ENCODE peak calls at places on chromosome 14, in five cellular contexts. One of them, this sample, is unnamed.

GRCh38 chr14:68975667-68976066 is 3.4 kb downstream of the ACTN1 start:
- DNase-seq in sigmoid colon: peak; percentile 89
- DNase-seq in ovary: no peak
- DNase-seq in CD4-positive, alpha-beta T cell: no peak
- DNase-seq in activated B cell treated with CpG ODN at 0.5 μM for 24 hours: no peak
- DNase-seq in this sample: no peak

GRCh38 chr14:95163666-95164065 is 6.3 kb upstream of the DICER1 start:
- DNase-seq in sigmoid colon: no peak
- DNase-seq in ovary: no peak
- DNase-seq in CD4-positive, alpha-beta T cell: no peak
- DNase-seq in activated B cell treated with CpG ODN at 0.5 μM for 24 hours: no peak
- DNase-seq in this sample: no peak

GRCh38 chr14:20560961-20561360 is at the start of gene RNASE9:
- DNase-seq in sigmoid colon: no peak
- DNase-seq in ovary: no peak
- DNase-seq in CD4-positive, alpha-beta T cell: no peak
- DNase-seq in activated B cell treated with CpG ODN at 0.5 μM for 24 hours: no peak
- DNase-seq in this sample: no peak

GRCh38 chr14:99415496-99416281 is 65.0 kb downstream of the SETD3 start:
- DNase-seq in sigmoid colon: no peak
- DNase-seq in ovary: peak; percentile 42
- DNase-seq in CD4-positive, alpha-beta T cell: peak; percentile 19
- DNase-seq in activated B cell treated with CpG ODN at 0.5 μM for 24 hours: no peak
- DNase-seq in this sample: no peak

GRCh38 chr14:68573126-68573525 is 219.7 kb downstream of the ZFP36L1 start:
- DNase-seq in sigmoid colon: peak; percentile 36
- DNase-seq in ovary: no peak
- DNase-seq in CD4-positive, alpha-beta T cell: no peak
- DNase-seq in activated B cell treated with CpG ODN at 0.5 μM for 24 hours: no peak
- DNase-seq in this sample: no peak

GRCh38 chr14:34324363-34324795 is 137.7 kb downstream of the SPTSSA start:
- DNase-seq in sigmoid colon: no peak
- DNase-seq in ovary: no peak
- DNase-seq in CD4-positive, alpha-beta T cell: no peak
- DNase-seq in activated B cell treated with CpG ODN at 0.5 μM for 24 hours: no peak
- DNase-seq in this sample: no peak

GRCh38 chr14:66405158-66405557 is 81.0 kb upstream of the CCDC196 start:
- DNase-seq in sigmoid colon: no peak
- DNase-seq in ovary: no peak
- DNase-seq in CD4-positive, alpha-beta T cell: no peak
- DNase-seq in activated B cell treated with CpG ODN at 0.5 μM for 24 hours: no peak
- DNase-seq in this sample: no peak

GRCh38 chr14:50036637-50037036 is 79.7 kb downstream of the VCPKMT start:
- DNase-seq in sigmoid colon: no peak
- DNase-seq in ovary: no peak
- DNase-seq in CD4-positive, alpha-beta T cell: no peak
- DNase-seq in activated B cell treated with CpG ODN at 0.5 μM for 24 hours: no peak
- DNase-seq in this sample: no peak

GRCh38 chr14:69432364-69432763 is 33.9 kb downstream of the SLC39A9 start:
- DNase-seq in sigmoid colon: no peak
- DNase-seq in ovary: no peak
- DNase-seq in CD4-positive, alpha-beta T cell: no peak
- DNase-seq in activated B cell treated with CpG ODN at 0.5 μM for 24 hours: no peak
- DNase-seq in this sample: no peak

GRCh38 chr14:21326972-21327371 is 47.1 kb downstream of the RPGRIP1 start:
- DNase-seq in sigmoid colon: no peak
- DNase-seq in ovary: no peak
- DNase-seq in CD4-positive, alpha-beta T cell: no peak
- DNase-seq in activated B cell treated with CpG ODN at 0.5 μM for 24 hours: no peak
- DNase-seq in this sample: no peak

GRCh38 chr14:94682061-94682516 is 69.9 kb downstream of the SERPINA3 start:
- DNase-seq in sigmoid colon: peak; percentile 36
- DNase-seq in ovary: no peak
- DNase-seq in CD4-positive, alpha-beta T cell: no peak
- DNase-seq in activated B cell treated with CpG ODN at 0.5 μM for 24 hours: no peak
- DNase-seq in this sample: no peak

GRCh38 chr14:58815046-58815701 is 177.4 kb downstream of the DACT1 start:
- DNase-seq in sigmoid colon: no peak
- DNase-seq in ovary: no peak
- DNase-seq in CD4-positive, alpha-beta T cell: no peak
- DNase-seq in activated B cell treated with CpG ODN at 0.5 μM for 24 hours: no peak
- DNase-seq in this sample: no peak

GRCh38 chr14:61503167-61503801 is 181.9 kb downstream of the PRKCH start:
- DNase-seq in sigmoid colon: no peak
- DNase-seq in ovary: no peak
- DNase-seq in CD4-positive, alpha-beta T cell: peak; percentile 37
- DNase-seq in activated B cell treated with CpG ODN at 0.5 μM for 24 hours: no peak
- DNase-seq in this sample: no peak

GRCh38 chr14:70924521-70924920 is 17.3 kb downstream of the PCNX1 start:
- DNase-seq in sigmoid colon: no peak
- DNase-seq in ovary: no peak
- DNase-seq in CD4-positive, alpha-beta T cell: no peak
- DNase-seq in activated B cell treated with CpG ODN at 0.5 μM for 24 hours: no peak
- DNase-seq in this sample: no peak

GRCh38 chr14:65261425-65261920 is 151.1 kb upstream of the FUT8 start:
- DNase-seq in sigmoid colon: no peak
- DNase-seq in ovary: no peak
- DNase-seq in CD4-positive, alpha-beta T cell: no peak
- DNase-seq in activated B cell treated with CpG ODN at 0.5 μM for 24 hours: no peak
- DNase-seq in this sample: no peak

GRCh38 chr14:23431486-23431885 is 4.0 kb downstream of the MYH7 start:
- DNase-seq in sigmoid colon: peak; percentile 13
- DNase-seq in ovary: no peak
- DNase-seq in CD4-positive, alpha-beta T cell: no peak
- DNase-seq in activated B cell treated with CpG ODN at 0.5 μM for 24 hours: no peak
- DNase-seq in this sample: no peak

GRCh38 chr14:94305620-94306019 is 12.6 kb upstream of the SERPINA10 start:
- DNase-seq in sigmoid colon: no peak
- DNase-seq in ovary: no peak
- DNase-seq in CD4-positive, alpha-beta T cell: no peak
- DNase-seq in activated B cell treated with CpG ODN at 0.5 μM for 24 hours: no peak
- DNase-seq in this sample: no peak

GRCh38 chr14:92770454-92770853 is 22.0 kb upstream of the LGMN start:
- DNase-seq in sigmoid colon: no peak
- DNase-seq in ovary: no peak
- DNase-seq in CD4-positive, alpha-beta T cell: no peak
- DNase-seq in activated B cell treated with CpG ODN at 0.5 μM for 24 hours: no peak
- DNase-seq in this sample: no peak

GRCh38 chr14:81991998-81992397 is 458.3 kb upstream of the SEL1L start:
- DNase-seq in sigmoid colon: no peak
- DNase-seq in ovary: no peak
- DNase-seq in CD4-positive, alpha-beta T cell: no peak
- DNase-seq in activated B cell treated with CpG ODN at 0.5 μM for 24 hours: no peak
- DNase-seq in this sample: no peak
- TF ChIP-seq CTCF in sigmoid colon: no peak
- TF ChIP-seq CTCF in ovary: no peak
- TF ChIP-seq CTCF in CD4-positive, alpha-beta T cell: no peak
- TF ChIP-seq CTCF in activated B cell treated with CpG ODN at 0.5 μM for 24 hours: no peak
- TF ChIP-seq CTCF in this sample: no peak

DNA sequence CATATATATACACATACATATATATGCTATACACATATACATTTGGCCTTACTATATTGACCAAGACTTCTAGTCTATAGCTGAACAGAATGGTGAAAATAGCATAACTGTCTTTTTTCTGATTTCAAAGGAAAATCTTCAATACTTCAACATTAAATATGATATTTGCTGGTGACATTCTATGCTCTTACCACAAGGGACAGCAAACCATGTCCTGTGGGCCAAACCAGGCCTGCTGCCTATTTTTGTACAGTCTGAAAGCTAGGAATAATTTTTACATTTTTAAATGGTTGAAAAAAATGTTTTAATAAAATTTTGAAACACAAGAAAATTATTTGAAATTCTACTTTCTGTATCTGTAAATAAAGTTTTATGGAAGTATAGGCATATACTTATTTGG is 63.6 kb downstream of the EML5 start:
- DNase-seq in sigmoid colon: no peak
- DNase-seq in ovary: no peak
- DNase-seq in CD4-positive, alpha-beta T cell: no peak
- DNase-seq in activated B cell treated with CpG ODN at 0.5 μM for 24 hours: no peak
- DNase-seq in this sample: no peak
- TF ChIP-seq CTCF in sigmoid colon: no peak
- TF ChIP-seq CTCF in ovary: no peak
- TF ChIP-seq CTCF in CD4-positive, alpha-beta T cell: no peak
- TF ChIP-seq CTCF in activated B cell treated with CpG ODN at 0.5 μM for 24 hours: no peak
- TF ChIP-seq CTCF in this sample: no peak

GRCh38 chr14:104135121-104135903 is 3.1 kb upstream of the KIF26A start:
- DNase-seq in sigmoid colon: no peak
- DNase-seq in ovary: no peak
- DNase-seq in CD4-positive, alpha-beta T cell: no peak
- DNase-seq in activated B cell treated with CpG ODN at 0.5 μM for 24 hours: no peak
- DNase-seq in this sample: no peak
- TF ChIP-seq CTCF in sigmoid colon: no peak
- TF ChIP-seq CTCF in ovary: no peak
- TF ChIP-seq CTCF in CD4-positive, alpha-beta T cell: no peak
- TF ChIP-seq CTCF in activated B cell treated with CpG ODN at 0.5 μM for 24 hours: no peak
- TF ChIP-seq CTCF in this sample: no peak

GRCh38 chr14:59882957-59883356 is 12.4 kb upstream of the RTN1 start:
- DNase-seq in sigmoid colon: no peak
- DNase-seq in ovary: no peak
- DNase-seq in CD4-positive, alpha-beta T cell: no peak
- DNase-seq in activated B cell treated with CpG ODN at 0.5 μM for 24 hours: no peak
- DNase-seq in this sample: no peak
- TF ChIP-seq CTCF in sigmoid colon: no peak
- TF ChIP-seq CTCF in ovary: no peak
- TF ChIP-seq CTCF in CD4-positive, alpha-beta T cell: no peak
- TF ChIP-seq CTCF in activated B cell treated with CpG ODN at 0.5 μM for 24 hours: no peak
- TF ChIP-seq CTCF in this sample: no peak

GRCh38 chr14:52018252-52018651 is 28.9 kb downstream of the RTRAF start:
- DNase-seq in sigmoid colon: no peak
- DNase-seq in ovary: no peak
- DNase-seq in CD4-positive, alpha-beta T cell: no peak
- DNase-seq in activated B cell treated with CpG ODN at 0.5 μM for 24 hours: no peak
- DNase-seq in this sample: no peak

GRCh38 chr14:52014601-52015267 is 25.4 kb downstream of the RTRAF start:
- DNase-seq in sigmoid colon: peak; percentile 55
- DNase-seq in ovary: no peak
- DNase-seq in CD4-positive, alpha-beta T cell: no peak
- DNase-seq in activated B cell treated with CpG ODN at 0.5 μM for 24 hours: no peak
- DNase-seq in this sample: no peak

GRCh38 chr14:52012635-52013034 is 23.3 kb downstream of the RTRAF start:
- DNase-seq in sigmoid colon: peak; percentile 86
- DNase-seq in ovary: peak; percentile 47
- DNase-seq in CD4-positive, alpha-beta T cell: no peak
- DNase-seq in activated B cell treated with CpG ODN at 0.5 μM for 24 hours: no peak
- DNase-seq in this sample: no peak

GRCh38 chr14:52013984-52014600 is 24.7 kb downstream of the RTRAF start:
- DNase-seq in sigmoid colon: no peak
- DNase-seq in ovary: no peak
- DNase-seq in CD4-positive, alpha-beta T cell: no peak
- DNase-seq in activated B cell treated with CpG ODN at 0.5 μM for 24 hours: no peak
- DNase-seq in this sample: no peak

GRCh38 chr14:52015411-52016030 is 26.2 kb downstream of the RTRAF start:
- DNase-seq in sigmoid colon: no peak
- DNase-seq in ovary: no peak
- DNase-seq in CD4-positive, alpha-beta T cell: no peak
- DNase-seq in activated B cell treated with CpG ODN at 0.5 μM for 24 hours: no peak
- DNase-seq in this sample: no peak
- TF ChIP-seq CTCF in sigmoid colon: no peak
- TF ChIP-seq CTCF in ovary: no peak
- TF ChIP-seq CTCF in CD4-positive, alpha-beta T cell: no peak
- TF ChIP-seq CTCF in activated B cell treated with CpG ODN at 0.5 μM for 24 hours: no peak
- TF ChIP-seq CTCF in this sample: no peak

GRCh38 chr14:90784621-90785270 is 31.5 kb downstream of the TTC7B start:
- DNase-seq in sigmoid colon: peak; percentile 17
- DNase-seq in ovary: no peak
- DNase-seq in CD4-positive, alpha-beta T cell: no peak
- DNase-seq in activated B cell treated with CpG ODN at 0.5 μM for 24 hours: no peak
- DNase-seq in this sample: no peak

GRCh38 chr14:90785876-90786450 is 30.3 kb downstream of the TTC7B start:
- DNase-seq in sigmoid colon: peak; percentile 64
- DNase-seq in ovary: no peak
- DNase-seq in CD4-positive, alpha-beta T cell: no peak
- DNase-seq in activated B cell treated with CpG ODN at 0.5 μM for 24 hours: no peak
- DNase-seq in this sample: no peak

GRCh38 chr14:90788031-90788430 is 28.2 kb downstream of the TTC7B start:
- DNase-seq in sigmoid colon: peak; percentile 66
- DNase-seq in ovary: no peak
- DNase-seq in CD4-positive, alpha-beta T cell: no peak
- DNase-seq in activated B cell treated with CpG ODN at 0.5 μM for 24 hours: no peak
- DNase-seq in this sample: no peak

GRCh38 chr14:90783344-90783743 is 32.9 kb downstream of the TTC7B start:
- DNase-seq in sigmoid colon: no peak
- DNase-seq in ovary: no peak
- DNase-seq in CD4-positive, alpha-beta T cell: no peak
- DNase-seq in activated B cell treated with CpG ODN at 0.5 μM for 24 hours: no peak
- DNase-seq in this sample: no peak

DNA sequence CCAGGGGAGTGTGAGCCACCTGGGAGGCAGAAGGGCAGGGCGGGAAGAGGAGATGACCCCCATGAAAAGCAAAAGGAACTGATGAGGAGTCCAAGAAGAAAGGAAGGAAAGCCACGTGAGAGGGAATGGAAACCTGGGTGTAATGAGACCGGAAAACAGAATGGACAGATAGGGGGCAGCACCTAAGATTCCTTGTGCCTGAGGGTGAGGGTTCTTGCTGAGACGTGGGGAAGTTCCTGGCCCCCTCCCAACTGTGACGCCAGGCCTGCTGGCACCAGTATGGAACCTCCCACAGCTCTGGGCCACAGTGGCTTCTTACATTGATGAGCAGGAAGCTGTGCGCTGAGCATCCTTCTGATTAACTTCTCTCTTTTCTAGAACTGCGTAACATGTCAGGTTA is 30.8 kb downstream of the TTC7B start:
- DNase-seq in sigmoid colon: peak; percentile 77
- DNase-seq in ovary: peak; percentile 47
- DNase-seq in CD4-positive, alpha-beta T cell: no peak
- DNase-seq in activated B cell treated with CpG ODN at 0.5 μM for 24 hours: no peak
- DNase-seq in this sample: no peak
- TF ChIP-seq CTCF in sigmoid colon: no peak
- TF ChIP-seq CTCF in ovary: no peak
- TF ChIP-seq CTCF in CD4-positive, alpha-beta T cell: no peak
- TF ChIP-seq CTCF in activated B cell treated with CpG ODN at 0.5 μM for 24 hours: no peak
- TF ChIP-seq CTCF in this sample: no peak

GRCh38 chr14:100902295-100902694 is 1.2 kb downstream of the RTL1 start:
- DNase-seq in sigmoid colon: peak; percentile 19
- DNase-seq in ovary: no peak
- DNase-seq in CD4-positive, alpha-beta T cell: no peak
- DNase-seq in activated B cell treated with CpG ODN at 0.5 μM for 24 hours: no peak
- DNase-seq in this sample: no peak
- TF ChIP-seq CTCF in sigmoid colon: no peak
- TF ChIP-seq CTCF in ovary: no peak
- TF ChIP-seq CTCF in CD4-positive, alpha-beta T cell: no peak
- TF ChIP-seq CTCF in activated B cell treated with CpG ODN at 0.5 μM for 24 hours: no peak
- TF ChIP-seq CTCF in this sample: no peak

DNA sequence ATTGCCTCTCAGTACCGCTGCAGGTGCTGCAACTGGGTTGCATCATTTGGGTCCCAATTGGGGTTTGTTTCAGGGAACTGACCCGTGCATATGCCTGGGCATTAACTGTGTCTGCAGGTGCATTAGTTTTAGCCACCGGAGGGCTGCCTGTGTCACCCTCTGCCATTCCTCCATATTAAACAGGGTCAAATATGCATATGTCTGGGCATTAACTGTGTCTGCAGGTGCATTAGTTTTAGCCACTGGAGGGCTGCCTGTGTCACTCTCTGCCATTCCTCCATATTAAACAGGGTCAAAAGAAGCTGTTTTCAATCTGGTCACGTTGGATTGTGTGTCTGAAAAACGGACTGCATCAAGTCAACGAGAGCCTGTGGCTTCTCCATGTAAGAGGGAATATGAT is 1317.0 kb downstream of the TMEM121 start:
- DNase-seq in sigmoid colon: no peak
- DNase-seq in ovary: no peak
- DNase-seq in CD4-positive, alpha-beta T cell: no peak
- DNase-seq in activated B cell treated with CpG ODN at 0.5 μM for 24 hours: no peak
- DNase-seq in this sample: no peak
- TF ChIP-seq CTCF in sigmoid colon: no peak
- TF ChIP-seq CTCF in ovary: no peak
- TF ChIP-seq CTCF in CD4-positive, alpha-beta T cell: no peak
- TF ChIP-seq CTCF in activated B cell treated with CpG ODN at 0.5 μM for 24 hours: no peak
- TF ChIP-seq CTCF in this sample: no peak

GRCh38 chr14:81169267-81169666 is 51.5 kb downstream of the GTF2A1 start:
- DNase-seq in sigmoid colon: no peak
- DNase-seq in ovary: no peak
- DNase-seq in CD4-positive, alpha-beta T cell: no peak
- DNase-seq in activated B cell treated with CpG ODN at 0.5 μM for 24 hours: no peak
- DNase-seq in this sample: no peak
- TF ChIP-seq CTCF in sigmoid colon: no peak
- TF ChIP-seq CTCF in ovary: no peak
- TF ChIP-seq CTCF in CD4-positive, alpha-beta T cell: no peak
- TF ChIP-seq CTCF in activated B cell treated with CpG ODN at 0.5 μM for 24 hours: no peak
- TF ChIP-seq CTCF in this sample: no peak

This sample was measured in omental fat pad.